ENCODE peak calls at places on chromosomes 13 and 19, in eight cellular contexts. One of them, this sample, is unnamed.

GRCh38 chr19:33767898-33768413 is 28.7 kb upstream of the KCTD15 start:
- DNase-seq in cardiac muscle cell: peak
- DNase-seq in ascending aorta: no peak
- DNase-seq in type B pancreatic cell: peak
- DNase-seq in foreskin keratinocyte: no peak
- DNase-seq in GM20000: no peak
- DNase-seq in psoas muscle: no peak
- DNase-seq in T-helper 2 cell: no peak
- DNase-seq in this sample: peak

GRCh38 chr19:18746393-18747167 is 44.5 kb downstream of the COMP start:
- DNase-seq in T-helper 2 cell: no peak
- DNase-seq in cardiac muscle cell: no peak
- DNase-seq in type B pancreatic cell: no peak
- DNase-seq in psoas muscle: no peak
- DNase-seq in foreskin keratinocyte: no peak
- DNase-seq in GM20000: no peak
- DNase-seq in ascending aorta: no peak
- DNase-seq in this sample: no peak

GRCh38 chr13:36432106-36432544 is at the start of gene CCNA1:
- DNase-seq in GM20000: peak
- DNase-seq in ascending aorta: no peak
- DNase-seq in cardiac muscle cell: peak
- DNase-seq in T-helper 2 cell: no peak
- DNase-seq in type B pancreatic cell: no peak
- DNase-seq in foreskin keratinocyte: no peak
- DNase-seq in psoas muscle: peak
- DNase-seq in this sample: peak

GRCh38 chr13:59770451-59770850 is 393.3 kb downstream of the DIAPH3 start:
- DNase-seq in ascending aorta: no peak
- DNase-seq in cardiac muscle cell: no peak
- DNase-seq in foreskin keratinocyte: no peak
- DNase-seq in psoas muscle: no peak
- DNase-seq in GM20000: no peak
- DNase-seq in T-helper 2 cell: no peak
- DNase-seq in type B pancreatic cell: no peak
- DNase-seq in this sample: no peak

GRCh38 chr13:45518525-45519235 is 53.9 kb downstream of the COG3 start:
- DNase-seq in psoas muscle: no peak
- DNase-seq in cardiac muscle cell: no peak
- DNase-seq in foreskin keratinocyte: peak
- DNase-seq in GM20000: no peak
- DNase-seq in T-helper 2 cell: no peak
- DNase-seq in ascending aorta: no peak
- DNase-seq in type B pancreatic cell: no peak
- DNase-seq in this sample: no peak

GRCh38 chr13:101575591-101575990 is 123.1 kb downstream of the ITGBL1 start:
- DNase-seq in GM20000: no peak
- DNase-seq in ascending aorta: no peak
- DNase-seq in type B pancreatic cell: no peak
- DNase-seq in psoas muscle: no peak
- DNase-seq in foreskin keratinocyte: no peak
- DNase-seq in T-helper 2 cell: no peak
- DNase-seq in cardiac muscle cell: no peak
- DNase-seq in this sample: no peak

GRCh38 chr19:3100331-3100730 is 6.2 kb downstream of the GNA11 start:
- DNase-seq in cardiac muscle cell: no peak
- DNase-seq in ascending aorta: no peak
- DNase-seq in psoas muscle: no peak
- DNase-seq in foreskin keratinocyte: no peak
- DNase-seq in T-helper 2 cell: no peak
- DNase-seq in type B pancreatic cell: no peak
- DNase-seq in GM20000: no peak
- DNase-seq in this sample: no peak

GRCh38 chr19:3024509-3024869 is 4.6 kb downstream of the TLE2 start:
- DNase-seq in T-helper 2 cell: no peak
- DNase-seq in cardiac muscle cell: no peak
- DNase-seq in ascending aorta: no peak
- DNase-seq in psoas muscle: no peak
- DNase-seq in foreskin keratinocyte: no peak
- DNase-seq in type B pancreatic cell: no peak
- DNase-seq in GM20000: no peak
- DNase-seq in this sample: no peak

GRCh38 chr13:98144501-98145350 is 1.8 kb downstream of the FARP1 start:
- DNase-seq in ascending aorta: no peak
- DNase-seq in GM20000: no peak
- DNase-seq in T-helper 2 cell: no peak
- DNase-seq in type B pancreatic cell: no peak
- DNase-seq in cardiac muscle cell: peak
- DNase-seq in psoas muscle: no peak
- DNase-seq in foreskin keratinocyte: peak
- DNase-seq in this sample: no peak

GRCh38 chr19:15663245-15663644 is 9.6 kb upstream of the CYP4F12 start:
- DNase-seq in type B pancreatic cell: no peak
- DNase-seq in T-helper 2 cell: no peak
- DNase-seq in cardiac muscle cell: no peak
- DNase-seq in foreskin keratinocyte: no peak
- DNase-seq in ascending aorta: no peak
- DNase-seq in GM20000: no peak
- DNase-seq in psoas muscle: no peak
- DNase-seq in this sample: no peak

GRCh38 chr13:50220938-50221337 is 205.7 kb downstream of the KCNRG start:
- DNase-seq in type B pancreatic cell: no peak
- DNase-seq in foreskin keratinocyte: no peak
- DNase-seq in psoas muscle: no peak
- DNase-seq in cardiac muscle cell: no peak
- DNase-seq in GM20000: no peak
- DNase-seq in T-helper 2 cell: no peak
- DNase-seq in ascending aorta: no peak
- DNase-seq in this sample: no peak

GRCh38 chr13:105213512-105213911 is 1322.0 kb downstream of the EFNB2 start:
- DNase-seq in GM20000: no peak
- DNase-seq in psoas muscle: no peak
- DNase-seq in ascending aorta: no peak
- DNase-seq in T-helper 2 cell: no peak
- DNase-seq in type B pancreatic cell: no peak
- DNase-seq in foreskin keratinocyte: peak
- DNase-seq in cardiac muscle cell: no peak
- DNase-seq in this sample: no peak